ENCODE peak calls at places on chromosomes 16 and 17, in seven cellular contexts. One of them, this sample, is unnamed.

GRCh38 chr17:3961564-3962047 is 2.6 kb downstream of the ATP2A3 start:
- DNase-seq in T-helper 2 cell: peak; percentile 62
- DNase-seq in NCI-H748 treated with DMSO at 0.1 percent for 48 hours: no peak
- DNase-seq in NCI-H460: no peak
- DNase-seq in BJ: no peak
- DNase-seq in NK-92 treated with Interleukin-12 subunit alpha and Interleukin-12 subunit beta, amount 100 ng/mL, for 24 hours: no peak
- DNase-seq in NCI-H1105: no peak
- DNase-seq in this sample: no peak

GRCh38 chr17:2214887-2215615 is 88.5 kb downstream of the SMG6 start:
- DNase-seq in T-helper 2 cell: no peak
- DNase-seq in NCI-H748 treated with DMSO at 0.1 percent for 48 hours: no peak
- DNase-seq in NCI-H460: no peak
- DNase-seq in BJ: peak; percentile 57
- DNase-seq in NK-92 treated with Interleukin-12 subunit alpha and Interleukin-12 subunit beta, amount 100 ng/mL, for 24 hours: no peak
- DNase-seq in NCI-H1105: no peak
- DNase-seq in this sample: no peak

GRCh38 chr16:14487579-14487978 is 142.5 kb downstream of the PARN start:
- DNase-seq in T-helper 2 cell: no peak
- DNase-seq in NCI-H748 treated with DMSO at 0.1 percent for 48 hours: no peak
- DNase-seq in NCI-H460: no peak
- DNase-seq in BJ: no peak
- DNase-seq in NK-92 treated with Interleukin-12 subunit alpha and Interleukin-12 subunit beta, amount 100 ng/mL, for 24 hours: no peak
- DNase-seq in NCI-H1105: no peak
- DNase-seq in this sample: no peak

GRCh38 chr17:50123649-50124349 is 6.2 kb downstream of the SAMD14 start:
- DNase-seq in T-helper 2 cell: no peak
- DNase-seq in NCI-H748 treated with DMSO at 0.1 percent for 48 hours: no peak
- DNase-seq in NCI-H460: no peak
- DNase-seq in BJ: no peak
- DNase-seq in NK-92 treated with Interleukin-12 subunit alpha and Interleukin-12 subunit beta, amount 100 ng/mL, for 24 hours: no peak
- DNase-seq in NCI-H1105: no peak
- DNase-seq in this sample: no peak

GRCh38 chr17:4988168-4988567 is 693 bp upstream of the CAMTA2 start:
- DNase-seq in T-helper 2 cell: no peak
- DNase-seq in NCI-H748 treated with DMSO at 0.1 percent for 48 hours: no peak
- DNase-seq in NCI-H460: no peak
- DNase-seq in BJ: no peak
- DNase-seq in NK-92 treated with Interleukin-12 subunit alpha and Interleukin-12 subunit beta, amount 100 ng/mL, for 24 hours: no peak
- DNase-seq in NCI-H1105: no peak
- DNase-seq in this sample: no peak

GRCh38 chr16:2023098-2023925 is 3.4 kb upstream of the NHERF2 start:
- DNase-seq in T-helper 2 cell: peak; percentile 86
- DNase-seq in NCI-H748 treated with DMSO at 0.1 percent for 48 hours: peak; percentile 52
- DNase-seq in NCI-H460: peak; percentile 89
- DNase-seq in BJ: no peak
- DNase-seq in NK-92 treated with Interleukin-12 subunit alpha and Interleukin-12 subunit beta, amount 100 ng/mL, for 24 hours: peak; percentile 83
- DNase-seq in NCI-H1105: peak; percentile 53
- DNase-seq in this sample: peak; percentile 63

GRCh38 chr16:48879173-48879926 is 269.4 kb upstream of the N4BP1 start:
- DNase-seq in T-helper 2 cell: no peak
- DNase-seq in NCI-H748 treated with DMSO at 0.1 percent for 48 hours: no peak
- DNase-seq in NCI-H460: no peak
- DNase-seq in BJ: no peak
- DNase-seq in NK-92 treated with Interleukin-12 subunit alpha and Interleukin-12 subunit beta, amount 100 ng/mL, for 24 hours: no peak
- DNase-seq in NCI-H1105: no peak
- DNase-seq in this sample: no peak

GRCh38 chr17:14312522-14312921 is 11.6 kb downstream of the HS3ST3B1 start:
- DNase-seq in T-helper 2 cell: no peak
- DNase-seq in NCI-H748 treated with DMSO at 0.1 percent for 48 hours: no peak
- DNase-seq in NCI-H460: no peak
- DNase-seq in BJ: no peak
- DNase-seq in NK-92 treated with Interleukin-12 subunit alpha and Interleukin-12 subunit beta, amount 100 ng/mL, for 24 hours: no peak
- DNase-seq in NCI-H1105: no peak
- DNase-seq in this sample: no peak

GRCh38 chr16:66278111-66278531 is 88.4 kb upstream of the CDH5 start:
- DNase-seq in T-helper 2 cell: no peak
- DNase-seq in NCI-H748 treated with DMSO at 0.1 percent for 48 hours: no peak
- DNase-seq in NCI-H460: no peak
- DNase-seq in BJ: no peak
- DNase-seq in NK-92 treated with Interleukin-12 subunit alpha and Interleukin-12 subunit beta, amount 100 ng/mL, for 24 hours: no peak
- DNase-seq in NCI-H1105: no peak
- DNase-seq in this sample: no peak

GRCh38 chr17:18033442-18034099 is 5.4 kb downstream of the ATPAF2 start:
- DNase-seq in T-helper 2 cell: peak; percentile 50
- DNase-seq in NCI-H748 treated with DMSO at 0.1 percent for 48 hours: peak; percentile 89
- DNase-seq in NCI-H460: peak; percentile 77
- DNase-seq in BJ: no peak
- DNase-seq in NK-92 treated with Interleukin-12 subunit alpha and Interleukin-12 subunit beta, amount 100 ng/mL, for 24 hours: no peak
- DNase-seq in NCI-H1105: peak; percentile 80
- DNase-seq in this sample: peak; percentile 68

GRCh38 chr16:50326835-50327465 is 41.8 kb downstream of the BRD7 start:
- DNase-seq in T-helper 2 cell: peak; percentile 83
- DNase-seq in NCI-H748 treated with DMSO at 0.1 percent for 48 hours: no peak
- DNase-seq in NCI-H460: peak; percentile 41
- DNase-seq in BJ: no peak
- DNase-seq in NK-92 treated with Interleukin-12 subunit alpha and Interleukin-12 subunit beta, amount 100 ng/mL, for 24 hours: no peak
- DNase-seq in NCI-H1105: no peak
- DNase-seq in this sample: peak; percentile 4

GRCh38 chr17:78640700-78641099 is 63.5 kb upstream of the DNAH17 start:
- DNase-seq in T-helper 2 cell: no peak
- DNase-seq in NCI-H748 treated with DMSO at 0.1 percent for 48 hours: no peak
- DNase-seq in NCI-H460: no peak
- DNase-seq in BJ: no peak
- DNase-seq in NK-92 treated with Interleukin-12 subunit alpha and Interleukin-12 subunit beta, amount 100 ng/mL, for 24 hours: no peak
- DNase-seq in NCI-H1105: no peak
- DNase-seq in this sample: no peak

GRCh38 chr17:77867976-77868713 is 90.4 kb upstream of the TNRC6C start:
- DNase-seq in T-helper 2 cell: no peak
- DNase-seq in NCI-H748 treated with DMSO at 0.1 percent for 48 hours: no peak
- DNase-seq in NCI-H460: no peak
- DNase-seq in BJ: no peak
- DNase-seq in NK-92 treated with Interleukin-12 subunit alpha and Interleukin-12 subunit beta, amount 100 ng/mL, for 24 hours: no peak
- DNase-seq in NCI-H1105: no peak
- DNase-seq in this sample: no peak

GRCh38 chr17:29883497-29883896 is 46.5 kb downstream of the SSH2 start:
- DNase-seq in T-helper 2 cell: no peak
- DNase-seq in NCI-H748 treated with DMSO at 0.1 percent for 48 hours: no peak
- DNase-seq in NCI-H460: no peak
- DNase-seq in BJ: no peak
- DNase-seq in NK-92 treated with Interleukin-12 subunit alpha and Interleukin-12 subunit beta, amount 100 ng/mL, for 24 hours: no peak
- DNase-seq in NCI-H1105: no peak
- DNase-seq in this sample: no peak

GRCh38 chr16:72241930-72242329 is 70.0 kb upstream of the PMFBP1 start:
- DNase-seq in T-helper 2 cell: no peak
- DNase-seq in NCI-H748 treated with DMSO at 0.1 percent for 48 hours: peak; percentile 62
- DNase-seq in NCI-H460: peak; percentile 40
- DNase-seq in BJ: peak; percentile 3
- DNase-seq in NK-92 treated with Interleukin-12 subunit alpha and Interleukin-12 subunit beta, amount 100 ng/mL, for 24 hours: no peak
- DNase-seq in NCI-H1105: no peak
- DNase-seq in this sample: peak; percentile 7

GRCh38 chr16:68445458-68445857 is 2.9 kb downstream of the SMPD3 start:
- DNase-seq in T-helper 2 cell: no peak
- DNase-seq in NCI-H748 treated with DMSO at 0.1 percent for 48 hours: peak; percentile 57
- DNase-seq in NCI-H460: peak; percentile 71
- DNase-seq in BJ: no peak
- DNase-seq in NK-92 treated with Interleukin-12 subunit alpha and Interleukin-12 subunit beta, amount 100 ng/mL, for 24 hours: no peak
- DNase-seq in NCI-H1105: peak; percentile 59
- DNase-seq in this sample: peak; percentile 27

This sample was measured in Panc1.